ENCODE peak calls at places on chromosomes 4 and X, in seven cellular contexts. One of them, this sample, is unnamed.

GRCh38 chr4:148090029-148090428 is 352.2 kb downstream of the NR3C2 start:
- DNase-seq in HFF-Myc: no peak
- DNase-seq in WTC11: no peak
- DNase-seq in activated CD8-positive, alpha-beta T cell treated with anti-CD3 and anti-CD28 coated beads for 36 hours: no peak
- DNase-seq in fibroblast of mammary gland: no peak
- DNase-seq in body of pancreas: no peak
- DNase-seq in progenitor cell of endocrine pancreas: no peak
- DNase-seq in this sample: no peak

GRCh38 chrX:49155900-49156837 is 6.4 kb upstream of the MAGIX start:
- DNase-seq in HFF-Myc: no peak
- DNase-seq in WTC11: peak; percentile 82
- DNase-seq in activated CD8-positive, alpha-beta T cell treated with anti-CD3 and anti-CD28 coated beads for 36 hours: peak; percentile 86
- DNase-seq in fibroblast of mammary gland: peak; percentile 87
- DNase-seq in body of pancreas: peak; percentile 87
- DNase-seq in progenitor cell of endocrine pancreas: peak; percentile 60
- DNase-seq in this sample: peak; percentile 62

GRCh38 chrX:23235051-23235450 is 99.6 kb upstream of the PTCHD1 start:
- DNase-seq in HFF-Myc: no peak
- DNase-seq in WTC11: no peak
- DNase-seq in activated CD8-positive, alpha-beta T cell treated with anti-CD3 and anti-CD28 coated beads for 36 hours: no peak
- DNase-seq in fibroblast of mammary gland: no peak
- DNase-seq in body of pancreas: no peak
- DNase-seq in progenitor cell of endocrine pancreas: no peak
- DNase-seq in this sample: no peak

GRCh38 chr4:77453911-77454310 is 151.7 kb upstream of the CXCL13 start:
- DNase-seq in HFF-Myc: no peak
- DNase-seq in WTC11: no peak
- DNase-seq in activated CD8-positive, alpha-beta T cell treated with anti-CD3 and anti-CD28 coated beads for 36 hours: no peak
- DNase-seq in fibroblast of mammary gland: no peak
- DNase-seq in body of pancreas: no peak
- DNase-seq in progenitor cell of endocrine pancreas: no peak
- DNase-seq in this sample: no peak

GRCh38 chrX:8201896-8202331 is 30.8 kb upstream of the VCX2 start:
- DNase-seq in HFF-Myc: no peak
- DNase-seq in WTC11: no peak
- DNase-seq in activated CD8-positive, alpha-beta T cell treated with anti-CD3 and anti-CD28 coated beads for 36 hours: no peak
- DNase-seq in fibroblast of mammary gland: no peak
- DNase-seq in body of pancreas: no peak
- DNase-seq in progenitor cell of endocrine pancreas: no peak
- DNase-seq in this sample: no peak

GRCh38 chr4:184312126-184312525 is 94.5 kb upstream of the ENPP6 start:
- DNase-seq in HFF-Myc: no peak
- DNase-seq in WTC11: no peak
- DNase-seq in activated CD8-positive, alpha-beta T cell treated with anti-CD3 and anti-CD28 coated beads for 36 hours: no peak
- DNase-seq in fibroblast of mammary gland: no peak
- DNase-seq in body of pancreas: no peak
- DNase-seq in progenitor cell of endocrine pancreas: no peak
- DNase-seq in this sample: no peak

GRCh38 chrX:116749943-116750342 is 287.2 kb upstream of the CT83 start:
- DNase-seq in HFF-Myc: no peak
- DNase-seq in WTC11: no peak
- DNase-seq in activated CD8-positive, alpha-beta T cell treated with anti-CD3 and anti-CD28 coated beads for 36 hours: no peak
- DNase-seq in fibroblast of mammary gland: no peak
- DNase-seq in body of pancreas: no peak
- DNase-seq in progenitor cell of endocrine pancreas: no peak
- DNase-seq in this sample: no peak

GRCh38 chr4:42605264-42605663 is 51.6 kb downstream of the ATP8A1 start:
- DNase-seq in HFF-Myc: no peak
- DNase-seq in WTC11: no peak
- DNase-seq in activated CD8-positive, alpha-beta T cell treated with anti-CD3 and anti-CD28 coated beads for 36 hours: no peak
- DNase-seq in fibroblast of mammary gland: no peak
- DNase-seq in body of pancreas: no peak
- DNase-seq in progenitor cell of endocrine pancreas: no peak
- DNase-seq in this sample: no peak

GRCh38 chr4:133584714-133585113 is 435.6 kb downstream of the PCDH10 start:
- DNase-seq in HFF-Myc: no peak
- DNase-seq in WTC11: no peak
- DNase-seq in activated CD8-positive, alpha-beta T cell treated with anti-CD3 and anti-CD28 coated beads for 36 hours: no peak
- DNase-seq in fibroblast of mammary gland: no peak
- DNase-seq in body of pancreas: no peak
- DNase-seq in progenitor cell of endocrine pancreas: no peak
- DNase-seq in this sample: no peak

GRCh38 chr4:186330368-186330767 is 64.4 kb downstream of the F11 start:
- DNase-seq in HFF-Myc: no peak
- DNase-seq in WTC11: no peak
- DNase-seq in activated CD8-positive, alpha-beta T cell treated with anti-CD3 and anti-CD28 coated beads for 36 hours: no peak
- DNase-seq in fibroblast of mammary gland: no peak
- DNase-seq in body of pancreas: no peak
- DNase-seq in progenitor cell of endocrine pancreas: no peak
- DNase-seq in this sample: no peak

GRCh38 chr4:169664615-169665014 is 44.2 kb downstream of the CLCN3 start:
- DNase-seq in HFF-Myc: no peak
- DNase-seq in WTC11: no peak
- DNase-seq in activated CD8-positive, alpha-beta T cell treated with anti-CD3 and anti-CD28 coated beads for 36 hours: no peak
- DNase-seq in fibroblast of mammary gland: no peak
- DNase-seq in body of pancreas: no peak
- DNase-seq in progenitor cell of endocrine pancreas: no peak
- DNase-seq in this sample: no peak

GRCh38 chr4:153651041-153651960 is 32.8 kb upstream of the TLR2 start:
- DNase-seq in HFF-Myc: no peak
- DNase-seq in WTC11: no peak
- DNase-seq in activated CD8-positive, alpha-beta T cell treated with anti-CD3 and anti-CD28 coated beads for 36 hours: peak; percentile 76
- DNase-seq in fibroblast of mammary gland: peak; percentile 56
- DNase-seq in body of pancreas: peak; percentile 77
- DNase-seq in progenitor cell of endocrine pancreas: no peak
- DNase-seq in this sample: no peak

GRCh38 chrX:108312938-108313337 is 125.3 kb downstream of the COL4A6 start:
- DNase-seq in HFF-Myc: peak; percentile 70
- DNase-seq in WTC11: peak; percentile 11
- DNase-seq in activated CD8-positive, alpha-beta T cell treated with anti-CD3 and anti-CD28 coated beads for 36 hours: no peak
- DNase-seq in fibroblast of mammary gland: peak; percentile 69
- DNase-seq in body of pancreas: peak; percentile 2
- DNase-seq in progenitor cell of endocrine pancreas: no peak
- DNase-seq in this sample: no peak

GRCh38 chrX:40871385-40872082 is 136.2 kb upstream of the MED14 start:
- DNase-seq in HFF-Myc: no peak
- DNase-seq in WTC11: no peak
- DNase-seq in activated CD8-positive, alpha-beta T cell treated with anti-CD3 and anti-CD28 coated beads for 36 hours: peak; percentile 52
- DNase-seq in fibroblast of mammary gland: peak; percentile 29
- DNase-seq in body of pancreas: peak; percentile 9
- DNase-seq in progenitor cell of endocrine pancreas: no peak
- DNase-seq in this sample: no peak

GRCh38 chr4:4868506-4869379 is 9.3 kb downstream of the MSX1 start:
- DNase-seq in HFF-Myc: no peak
- DNase-seq in WTC11: no peak
- DNase-seq in activated CD8-positive, alpha-beta T cell treated with anti-CD3 and anti-CD28 coated beads for 36 hours: no peak
- DNase-seq in fibroblast of mammary gland: no peak
- DNase-seq in body of pancreas: no peak
- DNase-seq in progenitor cell of endocrine pancreas: no peak
- DNase-seq in this sample: no peak

GRCh38 chr4:18691431-18692200 is 670.1 kb upstream of the LCORL start:
- DNase-seq in HFF-Myc: no peak
- DNase-seq in WTC11: peak; percentile 73
- DNase-seq in activated CD8-positive, alpha-beta T cell treated with anti-CD3 and anti-CD28 coated beads for 36 hours: no peak
- DNase-seq in fibroblast of mammary gland: no peak
- DNase-seq in body of pancreas: no peak
- DNase-seq in progenitor cell of endocrine pancreas: no peak
- DNase-seq in this sample: no peak

GRCh38 chrX:69069876-69070275 is 95.4 kb downstream of the PJA1 start:
- DNase-seq in HFF-Myc: no peak
- DNase-seq in WTC11: no peak
- DNase-seq in activated CD8-positive, alpha-beta T cell treated with anti-CD3 and anti-CD28 coated beads for 36 hours: no peak
- DNase-seq in fibroblast of mammary gland: no peak
- DNase-seq in body of pancreas: no peak
- DNase-seq in progenitor cell of endocrine pancreas: no peak
- DNase-seq in this sample: no peak

GRCh38 chr4:15636818-15637217 is 18.3 kb downstream of the FBXL5 start:
- DNase-seq in HFF-Myc: no peak
- DNase-seq in WTC11: no peak
- DNase-seq in activated CD8-positive, alpha-beta T cell treated with anti-CD3 and anti-CD28 coated beads for 36 hours: no peak
- DNase-seq in fibroblast of mammary gland: no peak
- DNase-seq in body of pancreas: no peak
- DNase-seq in progenitor cell of endocrine pancreas: no peak
- DNase-seq in this sample: no peak

GRCh38 chr4:17490575-17491059 is 21.3 kb downstream of the QDPR start:
- DNase-seq in HFF-Myc: no peak
- DNase-seq in WTC11: no peak
- DNase-seq in activated CD8-positive, alpha-beta T cell treated with anti-CD3 and anti-CD28 coated beads for 36 hours: no peak
- DNase-seq in fibroblast of mammary gland: no peak
- DNase-seq in body of pancreas: peak; percentile 83
- DNase-seq in progenitor cell of endocrine pancreas: no peak
- DNase-seq in this sample: no peak

GRCh38 chr4:152356428-152357034 is 179.4 kb downstream of the FBXW7 start:
- DNase-seq in HFF-Myc: no peak
- DNase-seq in WTC11: no peak
- DNase-seq in activated CD8-positive, alpha-beta T cell treated with anti-CD3 and anti-CD28 coated beads for 36 hours: no peak
- DNase-seq in fibroblast of mammary gland: peak; percentile 15
- DNase-seq in body of pancreas: no peak
- DNase-seq in progenitor cell of endocrine pancreas: no peak
- DNase-seq in this sample: no peak
- TF ChIP-seq CTCF in HFF-Myc: no peak
- TF ChIP-seq CTCF in WTC11: no peak
- TF ChIP-seq CTCF in activated CD8-positive, alpha-beta T cell treated with anti-CD3 and anti-CD28 coated beads for 36 hours: no peak
- TF ChIP-seq CTCF in fibroblast of mammary gland: peak; percentile 18
- TF ChIP-seq CTCF in body of pancreas: no peak
- TF ChIP-seq CTCF in progenitor cell of endocrine pancreas: no peak
- TF ChIP-seq CTCF in this sample: no peak

GRCh38 chr4:176780995-176781738 is 11.6 kb downstream of the VEGFC start:
- DNase-seq in HFF-Myc: no peak
- DNase-seq in WTC11: no peak
- DNase-seq in activated CD8-positive, alpha-beta T cell treated with anti-CD3 and anti-CD28 coated beads for 36 hours: no peak
- DNase-seq in fibroblast of mammary gland: peak; percentile 83
- DNase-seq in body of pancreas: no peak
- DNase-seq in progenitor cell of endocrine pancreas: no peak
- DNase-seq in this sample: no peak
- TF ChIP-seq CTCF in HFF-Myc: no peak
- TF ChIP-seq CTCF in WTC11: no peak
- TF ChIP-seq CTCF in activated CD8-positive, alpha-beta T cell treated with anti-CD3 and anti-CD28 coated beads for 36 hours: no peak
- TF ChIP-seq CTCF in fibroblast of mammary gland: no peak
- TF ChIP-seq CTCF in body of pancreas: no peak
- TF ChIP-seq CTCF in progenitor cell of endocrine pancreas: no peak
- TF ChIP-seq CTCF in this sample: no peak

GRCh38 chr4:81256059-81256635 is 41.1 kb upstream of the PRKG2 start:
- DNase-seq in HFF-Myc: no peak
- DNase-seq in WTC11: no peak
- DNase-seq in activated CD8-positive, alpha-beta T cell treated with anti-CD3 and anti-CD28 coated beads for 36 hours: no peak
- DNase-seq in fibroblast of mammary gland: peak; percentile 1
- DNase-seq in body of pancreas: no peak
- DNase-seq in progenitor cell of endocrine pancreas: no peak
- DNase-seq in this sample: no peak

GRCh38 chr4:81259151-81259550 is 44.1 kb upstream of the PRKG2 start:
- DNase-seq in HFF-Myc: no peak
- DNase-seq in WTC11: no peak
- DNase-seq in activated CD8-positive, alpha-beta T cell treated with anti-CD3 and anti-CD28 coated beads for 36 hours: no peak
- DNase-seq in fibroblast of mammary gland: no peak
- DNase-seq in body of pancreas: no peak
- DNase-seq in progenitor cell of endocrine pancreas: no peak
- DNase-seq in this sample: no peak

GRCh38 chr4:81257021-81257420 is 42.0 kb upstream of the PRKG2 start:
- DNase-seq in HFF-Myc: no peak
- DNase-seq in WTC11: no peak
- DNase-seq in activated CD8-positive, alpha-beta T cell treated with anti-CD3 and anti-CD28 coated beads for 36 hours: no peak
- DNase-seq in fibroblast of mammary gland: peak; percentile 65
- DNase-seq in body of pancreas: no peak
- DNase-seq in progenitor cell of endocrine pancreas: no peak
- DNase-seq in this sample: no peak

GRCh38 chr4:81257841-81258240 is 42.8 kb upstream of the PRKG2 start:
- DNase-seq in HFF-Myc: no peak
- DNase-seq in WTC11: no peak
- DNase-seq in activated CD8-positive, alpha-beta T cell treated with anti-CD3 and anti-CD28 coated beads for 36 hours: no peak
- DNase-seq in fibroblast of mammary gland: no peak
- DNase-seq in body of pancreas: no peak
- DNase-seq in progenitor cell of endocrine pancreas: no peak
- DNase-seq in this sample: no peak

DNA sequence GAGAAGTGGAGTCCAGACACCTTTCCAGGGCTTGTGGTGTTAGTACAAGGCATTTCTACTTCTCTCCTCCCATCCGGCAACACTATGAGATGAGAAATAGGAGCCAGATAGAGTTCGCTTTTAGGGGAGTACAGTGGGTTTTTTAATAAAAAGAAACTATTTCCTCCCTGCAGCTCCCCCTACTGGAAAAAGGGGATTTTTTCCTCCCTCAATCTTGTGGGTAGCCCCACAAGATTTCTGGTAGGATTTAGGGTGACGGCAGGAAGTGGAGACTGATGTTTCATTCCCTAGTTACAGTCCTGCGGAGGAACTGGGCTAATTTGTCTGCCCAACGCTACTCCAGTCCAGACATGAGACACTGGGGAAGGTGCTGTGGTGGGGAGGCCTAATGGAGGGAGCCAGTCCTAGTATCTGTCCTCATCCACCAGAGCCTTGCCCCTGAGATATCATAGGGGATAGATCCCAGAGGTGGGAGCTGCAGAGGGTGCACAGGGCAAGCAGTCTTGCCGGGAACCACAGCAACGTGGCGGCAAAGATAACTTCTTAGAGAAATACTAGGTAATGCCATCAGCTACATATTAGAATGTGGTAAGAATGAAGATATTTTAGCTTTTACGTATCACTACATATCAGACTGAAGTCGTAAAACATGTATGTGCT is 45.6 kb upstream of the PRKG2 start:
- DNase-seq in HFF-Myc: no peak
- DNase-seq in WTC11: peak; percentile 14
- DNase-seq in activated CD8-positive, alpha-beta T cell treated with anti-CD3 and anti-CD28 coated beads for 36 hours: no peak
- DNase-seq in fibroblast of mammary gland: peak; percentile 26
- DNase-seq in body of pancreas: no peak
- DNase-seq in progenitor cell of endocrine pancreas: no peak
- DNase-seq in this sample: peak; percentile 2
- TF ChIP-seq CTCF in HFF-Myc: peak; percentile 50
- TF ChIP-seq CTCF in WTC11: peak; percentile 40
- TF ChIP-seq CTCF in activated CD8-positive, alpha-beta T cell treated with anti-CD3 and anti-CD28 coated beads for 36 hours: no peak
- TF ChIP-seq CTCF in fibroblast of mammary gland: peak; percentile 57
- TF ChIP-seq CTCF in body of pancreas: no peak
- TF ChIP-seq CTCF in progenitor cell of endocrine pancreas: peak; percentile 36
- TF ChIP-seq CTCF in this sample: peak; percentile 45

GRCh38 chr4:23084559-23085248 is 392.0 kb downstream of the GBA3 start:
- DNase-seq in HFF-Myc: no peak
- DNase-seq in WTC11: no peak
- DNase-seq in activated CD8-positive, alpha-beta T cell treated with anti-CD3 and anti-CD28 coated beads for 36 hours: no peak
- DNase-seq in fibroblast of mammary gland: peak; percentile 1
- DNase-seq in body of pancreas: no peak
- DNase-seq in progenitor cell of endocrine pancreas: no peak
- DNase-seq in this sample: no peak

GRCh38 chr4:23085249-23085568 is 392.5 kb downstream of the GBA3 start:
- DNase-seq in HFF-Myc: no peak
- DNase-seq in WTC11: no peak
- DNase-seq in activated CD8-positive, alpha-beta T cell treated with anti-CD3 and anti-CD28 coated beads for 36 hours: no peak
- DNase-seq in fibroblast of mammary gland: no peak
- DNase-seq in body of pancreas: no peak
- DNase-seq in progenitor cell of endocrine pancreas: no peak
- DNase-seq in this sample: no peak

DNA sequence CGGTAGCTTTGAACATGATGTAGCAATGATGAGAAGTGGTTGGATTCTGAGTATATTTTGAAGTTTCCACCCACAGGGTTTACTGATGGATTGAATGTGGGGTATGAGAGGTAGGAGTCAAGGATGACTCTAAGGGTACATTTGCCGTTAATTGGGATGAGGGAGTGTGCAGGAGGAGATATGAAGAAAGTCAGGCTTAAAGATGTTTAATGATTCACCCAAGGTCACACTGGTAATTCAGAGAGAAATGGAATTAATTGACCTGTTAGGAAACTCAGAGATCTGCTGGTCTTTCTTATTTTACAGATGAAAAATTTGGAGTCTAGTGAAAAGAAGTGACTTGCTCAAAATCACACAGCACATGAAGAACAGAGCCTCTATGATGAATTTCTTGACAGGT is 390.7 kb downstream of the GBA3 start:
- DNase-seq in HFF-Myc: no peak
- DNase-seq in WTC11: no peak
- DNase-seq in activated CD8-positive, alpha-beta T cell treated with anti-CD3 and anti-CD28 coated beads for 36 hours: no peak
- DNase-seq in fibroblast of mammary gland: no peak
- DNase-seq in body of pancreas: no peak
- DNase-seq in progenitor cell of endocrine pancreas: no peak
- DNase-seq in this sample: no peak
- TF ChIP-seq CTCF in HFF-Myc: no peak
- TF ChIP-seq CTCF in WTC11: no peak
- TF ChIP-seq CTCF in activated CD8-positive, alpha-beta T cell treated with anti-CD3 and anti-CD28 coated beads for 36 hours: no peak
- TF ChIP-seq CTCF in fibroblast of mammary gland: no peak
- TF ChIP-seq CTCF in body of pancreas: no peak
- TF ChIP-seq CTCF in progenitor cell of endocrine pancreas: no peak
- TF ChIP-seq CTCF in this sample: no peak

This sample was measured in neural crest cell.